ENCODE peak calls at places on chromosome 12, in four cellular contexts. H is transverse colon, G is stomach, S is fibroblast of lung. U is an unnamed sample.

GRCh38 chr12:115570271-115570777 is 707.2 kb downstream of the MED13L start:
- DNase-seq in H (no peak), G (no peak), S (peak; percentile 18), U (peak; percentile 57)

GRCh38 chr12:52243264-52243773 is 10.3 kb downstream of the KRT7 start:
- DNase-seq in H (no peak), G (no peak), S (no peak), U (no peak)

GRCh38 chr12:123591702-123592481 is 7.5 kb downstream of the TMED2 start:
- DNase-seq in H (no peak), G (no peak), S (peak; percentile 32), U (no peak)

GRCh38 chr12:18139989-18140596 is 50.1 kb upstream of the RERGL start:
- DNase-seq in H (no peak), G (no peak), S (peak; percentile 68), U (no peak)

GRCh38 chr12:103571286-103571685 is 15.8 kb upstream of the STAB2 start:
- DNase-seq in H (peak; percentile 34), G (peak; percentile 51), S (no peak), U (no peak)

GRCh38 chr12:117188961-117189724 is 1.1 kb downstream of the FBXO21 start:
- DNase-seq in H (no peak), G (no peak), S (peak; percentile 57), U (no peak)

GRCh38 chr12:95169368-95169767 is 47.9 kb downstream of the FGD6 start:
- DNase-seq in H (peak; percentile 61), G (peak; percentile 33), S (peak; percentile 67), U (no peak)

GRCh38 chr12:24777359-24777758 is 171.5 kb downstream of the BCAT1 start:
- DNase-seq in H (no peak), G (no peak), S (no peak), U (no peak)

GRCh38 chr12:69324797-69325466 is 23.2 kb upstream of the LYZ start:
- DNase-seq in H (no peak), G (no peak), S (no peak), U (no peak)

GRCh38 chr12:69350777-69351176 is 2.6 kb downstream of the LYZ start:
- DNase-seq in H (no peak), G (no peak), S (no peak), U (no peak)

GRCh38 chr12:50257226-50258166 is 25.8 kb downstream of the LIMA1 start:
- DNase-seq in H (no peak), G (no peak), S (peak; percentile 78), U (no peak)

GRCh38 chr12:24425601-24425970 is 476.1 kb upstream of the SOX5 start:
- DNase-seq in H (no peak), G (no peak), S (peak; percentile 78), U (no peak)

GRCh38 chr12:51848843-51849735 is 571 bp upstream of the FIGNL2 start:
- DNase-seq in H (no peak), G (no peak), S (no peak), U (peak; percentile 67)

GRCh38 chr12:108635201-108635996 is 1.7 kb upstream of the SELPLG start:
- DNase-seq in H (peak; percentile 71), G (no peak), S (no peak), U (no peak)

GRCh38 chr12:46263140-46264017 is 5.5 kb downstream of the SLC38A1 start:
- DNase-seq in H (no peak), G (no peak), S (peak; percentile 6), U (no peak)

GRCh38 chr12:100061814-100062213 is 77.1 kb upstream of the ANKS1B start:
- DNase-seq in H (no peak), G (no peak), S (peak; percentile 22), U (no peak)

GRCh38 chr12:130593056-130593455 is 123.0 kb downstream of the RIMBP2 start:
- DNase-seq in H (no peak), G (no peak), S (no peak), U (no peak)

GRCh38 chr12:109981311-109981710 is 14.9 kb downstream of the GIT2 start:
- DNase-seq in H (no peak), G (no peak), S (no peak), U (no peak)

GRCh38 chr12:32201996-32202395 is 95.3 kb downstream of the BICD1 start:
- DNase-seq in H (no peak), G (no peak), S (no peak), U (no peak)

GRCh38 chr12:47028981-47029708 is 50.3 kb upstream of the PCED1B start:
- DNase-seq in H (no peak), G (no peak), S (no peak), U (no peak)

GRCh38 chr12:10235761-10236631 is 23.3 kb downstream of the GABARAPL1 start:
- DNase-seq in H (no peak), G (peak; percentile 31), S (peak; percentile 54), U (peak; percentile 23)

GRCh38 chr12:90301734-90302133 is 593.1 kb upstream of the ATP2B1 start:
- DNase-seq in H (no peak), G (no peak), S (no peak), U (no peak)

GRCh38 chr12:16303939-16304338 is 26.5 kb upstream of the SLC15A5 start:
- DNase-seq in H (no peak), G (no peak), S (no peak), U (peak; percentile 33)

GRCh38 chr12:16299403-16299802 is 21.9 kb upstream of the SLC15A5 start:
- DNase-seq in H (peak; percentile 47), G (no peak), S (no peak), U (no peak)

GRCh38 chr12:16300706-16301105 is 23.2 kb upstream of the SLC15A5 start:
- DNase-seq in H (no peak), G (no peak), S (no peak), U (no peak)

GRCh38 chr12:16297521-16297920 is 20.0 kb upstream of the SLC15A5 start:
- DNase-seq in H (no peak), G (no peak), S (no peak), U (no peak)

GRCh38 chr12:16300222-16300621 is 22.7 kb upstream of the SLC15A5 start:
- DNase-seq in H (no peak), G (no peak), S (no peak), U (no peak)
- H3K9me3 ChIP-seq in H (no peaks in the 10 kb centered on the region), G (no peaks in the 10 kb centered on the region), S (no peaks in the 10 kb centered on the region), U (no peaks in the 10 kb centered on the region)

DNA sequence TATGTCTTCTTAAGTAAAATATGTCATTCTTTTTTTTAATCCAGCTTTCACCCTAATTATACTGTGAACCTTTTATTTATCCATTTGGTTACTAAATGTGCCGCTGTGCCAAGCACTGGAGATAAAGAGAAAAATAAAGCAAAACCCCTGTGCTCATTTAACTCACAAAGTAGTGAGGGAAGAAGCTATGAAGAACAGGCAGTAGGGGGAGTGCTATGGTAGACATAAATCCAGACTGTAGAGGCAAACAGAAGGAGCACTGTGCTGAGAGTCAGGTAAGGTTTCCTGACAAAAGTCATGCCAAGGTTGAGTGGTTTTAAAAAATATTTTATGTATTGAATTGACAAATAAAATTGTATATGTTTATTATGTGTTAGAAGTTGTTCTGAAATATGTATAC is 188.5 kb upstream of the SYT10 start:
- DNase-seq in H (no peak), G (no peak), S (no peak), U (no peak)
- H3K9me3 ChIP-seq in H (no peaks in the 10 kb centered on the region), G (no peaks in the 10 kb centered on the region), S (no peaks in the 10 kb centered on the region), U (no peaks in the 10 kb centered on the region)

GRCh38 chr12:37545759-37546158 is 770.8 kb upstream of the ALG10B start:
- DNase-seq in H (no peak), G (no peak), S (no peak), U (no peak)
- H3K9me3 ChIP-seq in H (no peaks in the 10 kb centered on the region), G (peaks cover 83% of the 10 kb centered on the region), S (no peaks in the 10 kb centered on the region), U (no peaks in the 10 kb centered on the region)

DNA sequence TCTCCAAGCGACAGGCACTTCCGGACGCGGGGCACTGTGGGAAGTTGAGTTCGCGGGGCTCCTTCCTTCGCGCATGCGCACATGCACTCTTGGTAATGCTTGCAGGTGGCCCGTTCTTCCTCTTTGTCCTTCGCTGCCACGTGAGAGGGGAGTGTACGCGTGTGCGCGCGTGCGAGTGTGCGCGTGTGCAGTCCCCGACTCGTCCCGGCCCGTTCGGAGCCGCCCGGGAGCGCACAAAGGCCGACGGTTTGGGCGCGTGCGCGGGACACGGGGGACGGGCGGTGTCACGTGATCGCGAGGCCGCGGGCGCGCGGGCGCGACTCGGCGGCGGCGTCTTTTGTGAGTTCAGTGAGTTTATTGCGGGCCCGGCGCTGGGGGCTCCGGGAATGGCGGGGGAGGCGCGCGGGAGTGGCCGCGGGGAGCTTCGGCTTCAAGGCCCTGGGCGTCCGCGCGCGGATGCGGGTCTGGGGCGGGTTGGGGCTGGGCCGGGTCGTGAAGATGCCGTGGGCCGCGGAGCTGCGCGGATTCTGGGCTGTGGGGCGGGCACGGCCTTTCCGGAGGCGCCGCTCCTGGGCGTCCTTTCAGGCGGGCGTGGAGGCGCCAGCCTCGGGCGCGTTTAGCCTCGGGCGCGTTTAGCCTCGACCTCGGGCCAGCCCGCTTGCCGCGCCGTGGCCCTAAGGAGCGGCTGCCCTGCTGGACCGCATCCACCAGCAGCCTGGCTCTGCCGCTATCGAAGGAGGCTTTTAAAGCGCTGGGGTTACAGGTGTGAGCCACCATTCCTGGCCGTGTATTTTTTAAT is at the start of gene ZNF84:
- DNase-seq in H (peak; percentile 96), G (peak; percentile 96), S (peak; percentile 99), U (peak; percentile 98)
- H3K9me3 ChIP-seq in H (peaks cover 40% of the 10 kb centered on the region), G (peaks cover 73% of the 10 kb centered on the region), S (peaks cover 3% of the 10 kb centered on the region), U (peaks cover 41% of the 10 kb centered on the region)

DNA sequence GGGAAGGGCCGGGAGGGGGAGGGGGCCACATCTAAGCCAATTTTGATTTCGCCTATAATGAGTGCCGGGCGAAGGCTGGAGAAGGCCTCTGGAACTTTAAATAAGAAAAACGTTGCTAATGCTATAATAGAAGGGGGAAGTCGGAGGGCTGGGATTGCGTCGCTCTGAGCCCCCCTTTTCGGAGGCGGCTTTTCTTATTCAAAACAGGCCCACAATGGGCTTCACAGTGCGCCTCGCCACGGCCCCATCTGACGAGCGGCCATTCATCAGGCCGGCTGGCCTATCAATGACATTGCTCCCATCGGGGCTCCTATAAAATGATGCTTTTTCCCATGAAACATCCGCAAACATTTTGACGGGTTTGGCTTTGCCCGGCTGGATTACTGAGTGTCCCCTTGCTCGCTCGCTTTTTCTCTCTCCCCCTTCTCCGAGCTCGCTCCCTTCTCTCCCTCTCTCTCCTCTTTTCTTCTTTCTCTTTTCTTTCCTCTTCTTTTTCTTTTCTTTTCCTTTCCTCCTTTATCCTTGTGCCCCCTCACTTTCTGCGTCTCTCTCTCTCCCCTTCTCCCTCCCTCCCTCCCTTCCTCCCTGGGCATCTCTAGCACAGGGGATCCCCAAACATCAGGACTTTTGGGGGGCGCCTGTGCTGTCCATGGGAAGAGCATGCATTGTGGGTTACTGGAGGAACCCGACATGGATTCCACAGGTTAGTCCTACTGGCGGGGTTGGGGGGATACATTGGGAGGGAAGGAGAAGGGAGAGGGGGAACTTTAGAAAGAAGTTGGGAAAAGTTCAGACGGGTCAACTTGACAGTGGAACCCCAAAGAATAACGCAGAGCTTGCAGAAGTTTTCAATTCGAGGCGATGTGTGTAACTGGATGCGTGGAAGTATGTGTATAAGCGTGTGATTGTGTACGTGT is at the start of gene RFX4:
- DNase-seq in H (no peak), G (no peak), S (no peak), U (no peak)
- H3K9me3 ChIP-seq in H (no peaks in the 10 kb centered on the region), G (no peaks in the 10 kb centered on the region), S (no peaks in the 10 kb centered on the region), U (no peaks in the 10 kb centered on the region)

DNA sequence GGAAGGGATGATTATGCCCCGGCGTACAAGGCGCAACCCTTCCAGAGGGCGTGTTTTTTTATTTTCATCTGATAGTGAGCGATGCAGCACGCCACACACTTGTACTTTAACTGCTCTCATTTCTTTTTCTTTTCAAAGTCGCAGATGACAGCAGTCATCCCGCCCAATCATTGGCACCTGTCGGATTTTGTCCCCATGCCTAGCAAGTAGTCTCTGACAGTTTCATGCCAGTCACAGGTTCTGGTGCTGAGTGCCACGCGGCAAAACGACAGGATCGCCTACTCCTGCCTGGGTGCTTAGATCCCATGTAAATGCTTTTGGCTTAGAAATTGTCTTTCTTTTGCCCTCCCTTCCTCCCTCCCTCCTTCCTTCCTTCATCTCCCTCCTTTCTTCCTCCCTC is 117.7 kb downstream of the GLT1D1 start:
- DNase-seq in H (no peak), G (no peak), S (no peak), U (no peak)
- H3K9me3 ChIP-seq in H (no peaks in the 10 kb centered on the region), G (no peaks in the 10 kb centered on the region), S (no peaks in the 10 kb centered on the region), U (no peaks in the 10 kb centered on the region)